ENCODE peak calls at places on chromosomes 2 and 18, in four cellular contexts. One of them, this sample, is unnamed.

GRCh38 chr2:64595397-64596160 is 58.1 kb downstream of the SERTAD2 start:
- DNase-seq in chondrocyte: no peak
- DNase-seq in fibroblast of mammary gland: peak
- DNase-seq in A549: peak
- DNase-seq in this sample: no peak

GRCh38 chr2:65548571-65549261 is 116.3 kb upstream of the SPRED2 start:
- DNase-seq in chondrocyte: no peak
- DNase-seq in fibroblast of mammary gland: peak
- DNase-seq in A549: no peak
- DNase-seq in this sample: no peak

GRCh38 chr2:20438334-20439192 is 8.3 kb upstream of the RHOB start:
- DNase-seq in chondrocyte: no peak
- DNase-seq in fibroblast of mammary gland: peak
- DNase-seq in A549: peak
- DNase-seq in this sample: no peak

GRCh38 chr2:70371753-70372152 is 69.9 kb upstream of the FAM136A start:
- DNase-seq in chondrocyte: no peak
- DNase-seq in fibroblast of mammary gland: peak
- DNase-seq in A549: no peak
- DNase-seq in this sample: no peak

GRCh38 chr2:12883911-12884310 is 167.2 kb downstream of the TRIB2 start:
- DNase-seq in chondrocyte: no peak
- DNase-seq in fibroblast of mammary gland: peak
- DNase-seq in A549: no peak
- DNase-seq in this sample: no peak

GRCh38 chr18:8303151-8303770 is 306.0 kb upstream of the RAB12 start:
- DNase-seq in chondrocyte: no peak
- DNase-seq in fibroblast of mammary gland: peak
- DNase-seq in A549: no peak
- DNase-seq in this sample: no peak

GRCh38 chr18:3305354-3305762 is 43.4 kb downstream of the MYL12B start:
- DNase-seq in chondrocyte: no peak
- DNase-seq in fibroblast of mammary gland: peak
- DNase-seq in A549: peak
- DNase-seq in this sample: no peak

GRCh38 chr2:15804691-15805090 is 135.7 kb upstream of the MYCN start:
- DNase-seq in chondrocyte: no peak
- DNase-seq in fibroblast of mammary gland: no peak
- DNase-seq in A549: no peak
- DNase-seq in this sample: no peak

GRCh38 chr2:28274911-28275685 is 117.6 kb upstream of the FOSL2 start:
- DNase-seq in chondrocyte: no peak
- DNase-seq in fibroblast of mammary gland: peak
- DNase-seq in A549: peak
- DNase-seq in this sample: peak

GRCh38 chr2:73983322-73984202 is 1.1 kb upstream of the TET3 start:
- DNase-seq in chondrocyte: no peak
- DNase-seq in fibroblast of mammary gland: no peak
- DNase-seq in A549: peak
- DNase-seq in this sample: no peak

GRCh38 chr2:84678214-84678613 is 161.9 kb downstream of the DNAH6 start:
- DNase-seq in chondrocyte: no peak
- DNase-seq in fibroblast of mammary gland: no peak
- DNase-seq in A549: no peak
- DNase-seq in this sample: no peak
- TF ChIP-seq CTCF in chondrocyte: no peak
- TF ChIP-seq CTCF in fibroblast of mammary gland: no peak
- TF ChIP-seq CTCF in A549: no peak
- TF ChIP-seq CTCF in this sample: no peak

DNA sequence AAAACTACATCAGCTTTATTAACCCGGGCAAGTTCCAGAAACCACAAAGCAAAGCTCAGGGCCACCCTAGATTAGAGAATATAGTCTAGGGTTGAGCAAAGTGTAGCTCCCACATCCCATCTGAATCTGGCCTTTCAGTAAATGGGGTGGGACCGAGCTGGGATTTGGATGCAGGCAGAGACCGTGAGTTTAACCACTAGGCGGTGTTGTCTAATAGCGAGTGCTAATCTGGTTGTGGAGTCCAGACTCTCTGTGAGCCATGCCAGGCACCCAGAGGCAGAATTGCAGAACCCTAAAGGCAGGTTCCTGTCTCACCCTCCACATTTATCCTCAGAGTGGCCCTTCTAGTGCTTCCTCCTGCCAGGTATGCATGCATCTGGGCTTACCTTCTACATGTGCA is 435.9 kb downstream of the TSN start:
- DNase-seq in chondrocyte: no peak
- DNase-seq in fibroblast of mammary gland: peak
- DNase-seq in A549: peak
- DNase-seq in this sample: peak
- TF ChIP-seq CTCF in chondrocyte: peak
- TF ChIP-seq CTCF in fibroblast of mammary gland: peak
- TF ChIP-seq CTCF in A549: peak
- TF ChIP-seq CTCF in this sample: peak

DNA sequence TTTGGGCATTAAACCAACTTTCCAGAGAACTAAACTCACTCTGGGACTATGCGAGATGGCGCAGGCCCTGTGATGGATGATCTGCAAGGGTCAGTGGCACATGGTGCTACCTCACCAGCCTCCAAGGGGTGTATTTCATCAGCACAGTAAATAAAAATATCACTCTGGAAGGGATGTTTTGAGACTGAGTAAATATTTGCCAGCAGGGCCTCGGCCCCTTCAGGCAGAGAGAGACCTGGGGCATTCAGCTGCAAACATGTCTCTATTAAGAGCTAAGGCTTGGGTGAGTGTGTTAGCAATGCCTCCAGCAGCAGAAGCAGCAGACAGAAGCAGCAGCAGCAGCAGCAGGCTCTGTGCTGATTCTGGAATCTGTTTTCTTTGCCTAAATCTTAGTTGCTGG is 18.5 kb downstream of the ADCYAP1 start:
- DNase-seq in chondrocyte: no peak
- DNase-seq in fibroblast of mammary gland: no peak
- DNase-seq in A549: no peak
- DNase-seq in this sample: no peak
- TF ChIP-seq CTCF in chondrocyte: no peak
- TF ChIP-seq CTCF in fibroblast of mammary gland: no peak
- TF ChIP-seq CTCF in A549: no peak
- TF ChIP-seq CTCF in this sample: no peak

DNA sequence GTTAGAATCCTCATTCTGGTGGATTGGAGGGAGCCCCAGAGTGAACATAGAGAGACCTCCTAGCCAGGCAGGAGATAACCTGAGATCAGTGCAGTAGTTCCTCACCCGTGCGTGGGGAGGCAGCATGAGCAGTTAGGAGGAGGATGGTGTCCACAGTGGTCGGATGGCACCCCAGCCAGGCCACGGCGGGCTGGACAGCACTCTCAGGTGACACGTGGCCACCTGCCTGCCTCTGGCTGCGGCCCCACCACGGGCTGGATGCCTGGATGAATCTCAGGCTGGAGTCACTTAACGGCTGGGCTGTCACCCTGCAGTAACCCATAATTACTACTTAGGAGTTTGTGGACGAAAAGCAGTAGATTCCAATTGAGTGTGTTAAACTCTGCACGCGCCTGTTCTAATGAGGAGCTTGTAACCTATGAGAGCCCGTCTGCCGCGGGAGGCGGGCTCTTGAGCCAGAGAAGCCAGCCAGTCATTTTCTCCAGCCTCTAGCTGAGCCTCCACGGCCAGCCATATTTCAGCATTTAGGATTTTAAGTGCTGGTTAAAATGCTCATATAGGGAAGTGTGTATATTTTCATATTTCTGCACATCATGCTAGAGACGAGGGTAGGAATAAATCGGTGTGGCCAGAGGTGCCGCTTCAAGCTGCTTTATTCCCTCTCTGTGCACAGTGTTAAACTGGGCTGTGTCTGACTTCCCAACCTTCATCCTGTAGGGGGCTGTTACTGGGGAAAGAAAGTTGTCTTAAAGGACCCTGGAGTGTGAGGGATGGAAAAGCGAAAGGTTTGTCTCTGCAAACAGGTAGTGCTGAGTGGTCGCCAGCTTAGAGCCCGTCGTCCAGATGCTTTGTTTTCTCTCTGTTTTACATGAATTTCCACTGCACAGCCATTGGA is 144.0 kb downstream of the GLI2 start:
- DNase-seq in chondrocyte: peak
- DNase-seq in fibroblast of mammary gland: no peak
- DNase-seq in A549: no peak
- DNase-seq in this sample: no peak
- TF ChIP-seq CTCF in chondrocyte: no peak
- TF ChIP-seq CTCF in fibroblast of mammary gland: no peak
- TF ChIP-seq CTCF in A549: no peak
- TF ChIP-seq CTCF in this sample: no peak

GRCh38 chr2:136929531-136929930 is 164.2 kb downstream of the THSD7B start:
- DNase-seq in chondrocyte: no peak
- DNase-seq in fibroblast of mammary gland: no peak
- DNase-seq in A549: no peak
- DNase-seq in this sample: no peak

GRCh38 chr2:136935119-136935518 is 169.8 kb downstream of the THSD7B start:
- DNase-seq in chondrocyte: no peak
- DNase-seq in fibroblast of mammary gland: no peak
- DNase-seq in A549: no peak
- DNase-seq in this sample: no peak

GRCh38 chr2:136927156-136927555 is 161.8 kb downstream of the THSD7B start:
- DNase-seq in chondrocyte: no peak
- DNase-seq in fibroblast of mammary gland: no peak
- DNase-seq in A549: no peak
- DNase-seq in this sample: no peak

DNA sequence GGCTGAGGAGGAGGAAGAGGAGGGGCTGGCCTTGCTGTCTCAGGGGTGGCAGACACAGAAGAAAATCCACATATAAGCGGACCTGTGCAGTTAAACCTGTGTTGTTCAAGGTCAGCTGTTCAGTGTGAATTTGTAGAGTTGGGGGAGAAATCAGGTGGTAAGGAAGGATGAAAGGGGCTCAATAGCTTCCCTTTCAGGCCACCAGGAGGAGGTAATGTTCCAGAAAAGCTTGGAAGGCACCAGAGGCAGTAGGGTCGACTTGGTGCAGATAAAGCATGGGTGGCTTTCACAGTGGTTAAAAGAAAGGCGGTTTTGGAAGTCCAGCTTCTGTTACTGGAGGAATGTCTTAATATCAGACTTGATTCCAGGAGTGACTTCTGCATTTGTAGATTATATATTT is 167.4 kb downstream of the THSD7B start:
- DNase-seq in chondrocyte: no peak
- DNase-seq in fibroblast of mammary gland: peak
- DNase-seq in A549: peak
- DNase-seq in this sample: peak
- TF ChIP-seq CTCF in chondrocyte: peak
- TF ChIP-seq CTCF in fibroblast of mammary gland: peak
- TF ChIP-seq CTCF in A549: no peak
- TF ChIP-seq CTCF in this sample: peak

DNA sequence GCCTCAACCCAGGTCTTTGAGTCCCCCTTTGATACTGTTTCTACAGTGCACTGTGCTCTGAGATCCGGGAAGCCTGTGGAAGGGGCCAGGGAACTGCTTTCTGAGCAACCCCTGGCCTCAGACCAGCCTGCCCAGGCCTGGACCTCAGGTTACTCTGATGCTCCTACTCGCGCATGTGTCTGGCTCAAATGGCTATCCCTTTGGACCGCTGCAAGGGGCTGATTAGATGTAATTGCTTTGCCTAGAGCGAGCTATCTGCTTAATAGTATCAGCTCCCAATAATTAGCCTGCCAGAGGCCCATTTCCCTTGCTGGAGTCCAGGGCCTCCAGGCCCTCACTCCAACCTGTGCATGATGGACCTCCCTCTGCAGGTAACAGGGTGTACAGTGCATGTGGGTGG is 7.2 kb upstream of the KCNK3 start:
- DNase-seq in chondrocyte: peak
- DNase-seq in fibroblast of mammary gland: no peak
- DNase-seq in A549: no peak
- DNase-seq in this sample: no peak
- TF ChIP-seq CTCF in chondrocyte: no peak
- TF ChIP-seq CTCF in fibroblast of mammary gland: no peak
- TF ChIP-seq CTCF in A549: no peak
- TF ChIP-seq CTCF in this sample: no peak

DNA sequence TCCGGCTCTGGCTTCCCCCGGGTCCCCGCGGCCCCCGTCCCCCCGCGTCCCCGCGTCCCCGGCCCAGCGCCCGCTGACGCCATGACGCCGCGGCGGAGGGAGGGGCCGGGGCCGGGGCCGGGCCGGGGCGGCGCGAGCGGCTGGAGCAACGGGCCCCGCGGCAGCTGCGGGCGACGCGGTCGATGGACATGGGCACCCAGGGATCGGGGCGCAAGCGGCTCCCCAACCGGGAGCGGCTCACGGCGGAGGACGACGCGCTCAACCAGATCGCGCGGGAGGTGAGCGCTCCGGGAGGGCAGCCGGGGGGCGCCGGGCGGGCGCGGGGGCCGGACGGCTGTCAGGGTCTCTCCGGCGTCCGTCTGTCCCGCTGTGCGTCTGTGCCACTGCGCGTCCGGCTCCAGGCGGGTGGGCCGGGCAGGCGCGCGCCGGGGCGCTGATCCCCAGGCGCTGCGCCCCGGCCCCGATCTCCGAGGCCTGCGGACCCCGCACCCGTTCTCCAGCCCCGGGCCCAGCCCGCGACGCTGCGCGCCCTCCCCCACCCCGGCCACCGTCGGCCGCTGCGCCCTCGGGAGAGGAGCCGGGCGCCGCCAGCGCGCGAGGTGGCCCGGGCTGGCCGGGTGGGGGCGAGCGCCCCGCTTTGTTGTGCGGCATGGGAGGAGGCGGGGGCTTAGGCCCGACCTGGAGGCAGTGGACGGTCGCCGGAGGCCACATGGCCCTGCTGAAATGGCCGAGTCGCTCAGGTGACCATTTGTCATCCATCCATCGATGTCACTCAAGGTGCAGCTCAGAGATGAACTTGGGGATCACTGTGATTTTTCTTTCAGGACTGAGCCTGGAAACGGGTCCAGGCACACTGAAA is at the start of gene LRRFIP1:
- DNase-seq in chondrocyte: no peak
- DNase-seq in fibroblast of mammary gland: no peak
- DNase-seq in A549: no peak
- DNase-seq in this sample: peak
- TF ChIP-seq CTCF in chondrocyte: peak
- TF ChIP-seq CTCF in fibroblast of mammary gland: no peak
- TF ChIP-seq CTCF in A549: peak
- TF ChIP-seq CTCF in this sample: no peak

DNA sequence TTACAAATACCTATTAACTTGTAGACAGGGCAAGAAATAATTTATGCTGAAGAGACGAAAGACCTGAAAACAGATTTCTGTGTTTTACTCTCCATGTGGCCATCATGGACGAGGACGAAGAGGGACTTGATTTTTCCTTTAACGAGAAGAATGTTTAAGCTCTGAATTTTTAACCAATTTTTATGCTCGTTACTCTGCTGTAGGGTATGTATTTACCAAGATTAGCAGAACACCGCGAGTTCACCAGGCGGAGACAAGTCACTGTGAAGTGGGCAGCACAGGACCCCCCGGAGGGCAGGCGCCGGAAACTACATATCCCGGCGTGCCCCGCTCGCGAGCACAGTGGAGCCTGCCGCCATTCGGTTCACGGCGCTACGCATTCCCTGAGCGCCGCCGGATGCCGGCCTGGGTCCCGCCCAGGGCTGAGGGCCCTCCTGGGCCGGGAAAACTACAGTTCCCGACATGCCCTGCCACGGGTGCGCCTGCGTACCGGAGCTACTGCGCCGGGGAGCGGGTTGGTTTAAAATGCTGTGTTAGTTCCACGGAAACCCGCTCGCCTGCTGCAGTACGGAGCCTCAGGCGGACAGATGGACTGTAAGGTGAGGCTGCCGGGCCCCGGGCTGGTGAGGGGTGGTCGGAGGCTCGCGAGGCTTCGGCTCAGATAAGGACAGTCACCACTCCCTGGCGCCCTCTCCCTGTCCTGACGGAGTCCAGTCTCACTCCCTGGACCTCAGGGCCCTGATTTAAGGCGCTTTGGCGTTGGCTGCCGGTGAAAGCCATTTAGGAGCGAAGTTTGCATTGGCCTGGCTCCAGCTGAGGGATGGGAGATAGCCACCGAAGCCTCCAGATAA is at the start of gene CCDC150:
- DNase-seq in chondrocyte: peak
- DNase-seq in fibroblast of mammary gland: peak
- DNase-seq in A549: peak
- DNase-seq in this sample: peak
- TF ChIP-seq CTCF in chondrocyte: peak
- TF ChIP-seq CTCF in fibroblast of mammary gland: peak
- TF ChIP-seq CTCF in A549: peak
- TF ChIP-seq CTCF in this sample: no peak

This sample was measured in endothelial cell.